ENCODE peak calls at places on chromosome 6, in six cellular contexts. L, Q, V, I, W and M are unnamed samples.

GRCh38 chr6:43702522-43703440 is 15.2 kb upstream of the MRPS18A start:
- DNase-seq in L (no peak), Q (peak; percentile 84), V (peak; percentile 63), I (peak; percentile 94), W (no peak), M (peak; percentile 52)

GRCh38 chr6:154569136-154569862 is 58.8 kb upstream of the CNKSR3 start:
- DNase-seq in L (no peak), Q (no peak), V (no peak), I (no peak), W (no peak), M (no peak)

GRCh38 chr6:3422457-3422816 is 34.4 kb downstream of the SLC22A23 start:
- DNase-seq in L (no peak), Q (no peak), V (peak; percentile 54), I (no peak), W (no peak), M (no peak)

GRCh38 chr6:133894795-133895401 is 6.0 kb downstream of the TCF21 start:
- DNase-seq in L (no peak), Q (no peak), V (no peak), I (no peak), W (no peak), M (no peak)

GRCh38 chr6:54361188-54361587 is 52.9 kb downstream of the TINAG start:
- DNase-seq in L (no peak), Q (no peak), V (no peak), I (no peak), W (no peak), M (no peak)

GRCh38 chr6:5679696-5680494 is 326.8 kb downstream of the NRN1 start:
- DNase-seq in L (no peak), Q (no peak), V (no peak), I (no peak), W (no peak), M (no peak)

GRCh38 chr6:140045116-140045515 is 670.7 kb upstream of the CITED2 start:
- DNase-seq in L (no peak), Q (no peak), V (no peak), I (no peak), W (no peak), M (no peak)

GRCh38 chr6:121666809-121667208 is 231.4 kb downstream of the GJA1 start:
- DNase-seq in L (no peak), Q (peak; percentile 6), V (no peak), I (no peak), W (no peak), M (no peak)

GRCh38 chr6:157091832-157092231 is 231.5 kb downstream of the TMEM242 start:
- DNase-seq in L (no peak), Q (no peak), V (no peak), I (no peak), W (no peak), M (no peak)

GRCh38 chr6:114569643-114570042 is 226.8 kb upstream of the HS3ST5 start:
- DNase-seq in L (no peak), Q (no peak), V (no peak), I (no peak), W (no peak), M (no peak)

GRCh38 chr6:77774457-77774856 is 121.6 kb downstream of the MEI4 start:
- DNase-seq in L (no peak), Q (no peak), V (no peak), I (no peak), W (no peak), M (no peak)

GRCh38 chr6:53321701-53322100 is 27.0 kb downstream of the ELOVL5 start:
- DNase-seq in L (no peak), Q (no peak), V (no peak), I (no peak), W (no peak), M (no peak)
- H3K4me3 ChIP-seq in L (no peak overlapping the region), Q (no peak overlapping the region), V (no peak overlapping the region), I (no peak overlapping the region), W (no peak overlapping the region), M (no peak overlapping the region)

DNA sequence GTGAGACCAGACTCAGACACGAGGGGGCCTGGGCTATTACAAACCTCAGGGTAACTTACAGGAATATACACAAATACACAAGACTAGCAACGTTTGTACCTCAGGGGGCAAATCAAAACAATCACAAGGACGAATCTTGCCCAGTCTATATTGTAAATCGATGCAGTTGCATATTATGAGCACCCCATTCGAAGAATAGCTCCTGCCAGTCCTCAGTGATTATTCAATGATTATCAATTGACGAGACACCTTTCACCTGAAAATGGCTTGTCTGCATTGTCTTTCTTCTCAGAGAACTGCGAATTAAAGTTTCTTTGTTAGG is 24.6 kb upstream of the MAP3K7 start:
- DNase-seq in L (no peak), Q (no peak), V (no peak), I (no peak), W (no peak), M (no peak)
- TF ChIP-seq CTCF in L (no peak), Q (no peak), V (no peak), I (no peak), W (no peak), M (no peak)

GRCh38 chr6:138692058-138692977 is 81.3 kb upstream of the CCDC28A start:
- DNase-seq in L (peak; percentile 36), Q (peak; percentile 77), V (peak; percentile 41), I (peak; percentile 84), W (no peak), M (peak; percentile 61)
- H3K4me3 ChIP-seq in L (peak overlapping the region; percentile 23), Q (peak overlapping the region; percentile 75), V (peak overlapping the region; percentile 86), I (peak overlapping the region; percentile 88), W (peak overlapping the region; percentile 73), M (peak overlapping the region; percentile 76)

DNA sequence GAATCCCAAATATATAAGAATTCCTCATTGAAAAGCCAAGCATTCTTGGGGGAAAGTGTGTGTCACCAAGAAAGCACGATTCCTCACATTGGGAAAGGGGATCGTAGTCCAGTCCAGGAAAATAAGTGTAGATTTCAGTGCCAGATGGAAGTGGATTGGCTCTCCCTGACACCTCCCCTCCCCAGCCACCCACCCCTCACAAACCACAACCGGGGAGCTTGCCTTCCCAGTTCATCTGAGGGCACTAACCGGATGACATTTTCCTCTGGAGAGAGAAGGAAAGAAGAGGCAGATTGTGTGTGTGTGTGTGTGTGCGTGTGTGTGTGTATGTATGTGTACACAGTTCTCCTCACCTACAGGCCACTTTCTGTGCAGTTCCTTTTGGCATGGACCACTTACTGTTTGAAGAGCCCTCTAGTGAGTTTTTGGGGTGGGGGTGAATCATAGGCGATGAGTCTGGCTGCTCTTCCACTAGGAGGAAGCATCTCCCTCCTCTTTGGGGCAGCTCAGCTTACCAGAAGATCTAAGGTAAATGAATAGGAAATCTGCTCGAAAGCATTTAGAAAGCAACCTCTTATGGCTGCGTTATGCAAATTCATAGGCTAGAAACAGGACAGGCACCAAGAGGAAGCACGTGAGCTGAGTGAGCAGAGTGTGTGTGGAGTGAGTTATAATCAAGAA is 20.8 kb downstream of the DAAM2 start:
- DNase-seq in L (no peak), Q (no peak), V (peak; percentile 47), I (no peak), W (peak; percentile 19), M (peak; percentile 51)
- TF ChIP-seq CTCF in L (no peak), Q (no peak), V (no peak), I (peak; percentile 25), W (no peak), M (no peak)

GRCh38 chr6:26055670-26056582 is 31.3 kb upstream of the HFE start:
- DNase-seq in L (peak; percentile 81), Q (peak; percentile 87), V (peak; percentile 94), I (peak; percentile 88), W (peak; percentile 85), M (peak; percentile 98)

GRCh38 chr6:26054937-26055669 is 32.1 kb upstream of the HFE start:
- DNase-seq in L (peak; percentile 80), Q (peak; percentile 70), V (peak; percentile 94), I (peak; percentile 66), W (peak; percentile 93), M (peak; percentile 97)

GRCh38 chr6:26054659-26054936 is 32.6 kb upstream of the HFE start:
- DNase-seq in L (no peak), Q (no peak), V (no peak), I (no peak), W (no peak), M (no peak)

GRCh38 chr6:26057899-26058298 is 29.3 kb upstream of the HFE start:
- DNase-seq in L (no peak), Q (no peak), V (no peak), I (no peak), W (no peak), M (no peak)

GRCh38 chr6:26056583-26057350 is 30.5 kb upstream of the HFE start:
- DNase-seq in L (no peak), Q (peak; percentile 55), V (peak; percentile 46), I (no peak), W (no peak), M (peak; percentile 58)
- H3K4me3 ChIP-seq in L (peak overlapping the region; percentile 75), Q (peak overlapping the region; percentile 76), V (peak overlapping the region; percentile 82), I (peak overlapping the region; percentile 70), W (peak overlapping the region; percentile 56), M (peak overlapping the region; percentile 71)

DNA sequence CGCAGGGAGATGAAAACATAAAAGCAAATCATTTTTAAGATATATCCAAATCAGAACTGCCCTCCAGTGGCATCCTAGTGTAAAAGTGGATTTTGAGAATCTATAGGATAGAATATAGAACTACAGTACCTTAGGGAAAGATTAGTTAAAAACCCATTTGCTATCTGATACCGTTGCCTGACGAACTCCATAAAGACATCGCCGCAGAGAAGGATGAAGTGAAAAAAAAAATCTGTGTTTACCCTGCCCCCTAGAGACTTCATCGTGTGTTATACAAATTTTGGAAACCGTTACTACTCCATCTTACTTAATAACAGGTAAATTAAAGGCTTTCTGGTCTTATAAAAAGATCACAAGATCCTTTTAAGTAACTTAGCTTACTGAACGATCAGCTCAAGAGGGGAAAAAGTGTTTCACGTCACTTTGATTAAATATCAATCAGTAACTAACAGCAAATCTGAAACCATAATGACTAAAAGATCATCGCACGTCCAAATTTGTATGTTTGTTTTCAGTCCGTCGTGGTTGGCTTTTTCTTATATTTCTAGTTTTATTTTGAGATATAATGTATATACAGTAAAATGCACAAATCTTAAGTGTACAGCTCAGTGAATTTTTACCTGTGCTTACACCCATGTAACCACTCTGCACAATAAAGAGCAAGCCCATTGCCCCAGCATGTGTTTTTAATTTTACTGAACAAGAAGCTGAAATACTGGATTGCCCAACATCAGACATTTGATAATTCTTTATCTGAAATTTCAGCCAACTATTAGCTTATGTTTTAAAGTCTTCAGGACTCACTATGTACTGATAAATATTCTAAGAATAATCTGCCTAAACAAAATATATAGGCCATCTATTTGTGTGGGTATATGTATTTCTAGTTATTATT is 879 bp upstream of the MCM3 start:
- DNase-seq in L (no peak), Q (no peak), V (no peak), I (no peak), W (no peak), M (peak; percentile 45)
- TF ChIP-seq CTCF in L (peak; percentile 41), Q (peak; percentile 4), V (no peak), I (peak; percentile 31), W (peak; percentile 13), M (peak; percentile 7)

DNA sequence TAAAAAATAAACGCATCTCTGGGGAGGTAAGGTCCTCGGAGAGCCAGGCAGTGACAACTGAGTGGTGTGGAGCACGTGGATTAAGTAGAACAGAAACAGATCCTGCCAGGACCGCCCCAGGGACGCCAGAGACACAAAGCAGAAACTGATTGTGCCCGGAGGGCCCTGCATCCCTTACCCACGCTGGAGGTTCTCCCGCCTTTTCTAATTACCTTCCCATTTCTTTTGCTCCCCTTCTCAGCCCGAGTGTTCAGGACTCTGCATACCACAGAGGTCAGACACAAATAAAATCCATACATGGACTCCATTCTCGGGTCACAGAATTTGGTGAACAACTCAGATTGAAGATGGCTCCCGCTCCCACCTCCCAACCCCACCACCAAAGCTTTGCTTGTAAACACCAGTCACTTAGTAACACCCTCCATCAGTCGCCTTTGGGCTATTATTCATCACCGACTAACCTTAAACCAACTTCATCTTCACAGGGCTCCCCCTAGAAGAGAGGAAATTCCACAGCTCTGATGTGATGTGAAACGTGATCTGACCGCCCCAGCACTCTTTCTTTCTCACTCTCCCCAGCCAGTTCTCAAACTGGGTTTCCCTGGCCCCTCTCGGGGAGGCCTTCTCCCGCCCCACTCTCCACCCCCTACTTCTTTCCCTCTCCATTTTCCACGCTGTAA is 32.6 kb upstream of the PIM1 start:
- DNase-seq in L (peak; percentile 1), Q (peak; percentile 85), V (no peak), I (no peak), W (no peak), M (peak; percentile 74)
- H3K4me3 ChIP-seq in L (no peak overlapping the region), Q (peak overlapping the region; percentile 32), V (no peak overlapping the region), I (no peak overlapping the region), W (no peak overlapping the region), M (peak overlapping the region; percentile 33)